ENCODE peak calls at places on chromosomes 5 and 9, in eight cellular contexts. One of them, this sample, is unnamed.

GRCh38 chr5:140883927-140884697 is 2.2 kb downstream of the PCDHA13 start:
- DNase-seq in smooth muscle cell of the brain vasculature: no peak
- DNase-seq in stimulated activated CD4-positive, alpha-beta T cell treated with anti-CD3 and anti-CD28 coated beads, Interleukin-4, amount 100 ng/mL, for 24 hours: no peak
- DNase-seq in AG04450: no peak
- DNase-seq in adipocyte: no peak
- DNase-seq in AG09309: no peak
- DNase-seq in Peyer's patch: no peak
- DNase-seq in IMR-90: no peak
- DNase-seq in this sample: no peak

GRCh38 chr5:154447074-154447725 is 1.4 kb downstream of the SAP30L start:
- DNase-seq in AG09309: no peak
- DNase-seq in Peyer's patch: no peak
- DNase-seq in IMR-90: no peak
- DNase-seq in AG04450: no peak
- DNase-seq in smooth muscle cell of the brain vasculature: no peak
- DNase-seq in adipocyte: no peak
- DNase-seq in stimulated activated CD4-positive, alpha-beta T cell treated with anti-CD3 and anti-CD28 coated beads, Interleukin-4, amount 100 ng/mL, for 24 hours: no peak
- DNase-seq in this sample: no peak

GRCh38 chr5:145245354-145245753 is 589.8 kb downstream of the PRELID2 start:
- DNase-seq in adipocyte: peak; percentile 31
- DNase-seq in smooth muscle cell of the brain vasculature: no peak
- DNase-seq in stimulated activated CD4-positive, alpha-beta T cell treated with anti-CD3 and anti-CD28 coated beads, Interleukin-4, amount 100 ng/mL, for 24 hours: no peak
- DNase-seq in AG04450: no peak
- DNase-seq in IMR-90: peak; percentile 11
- DNase-seq in Peyer's patch: no peak
- DNase-seq in AG09309: no peak
- DNase-seq in this sample: no peak

GRCh38 chr5:140547508-140548299 is at the start of gene EIF4EBP3:
- DNase-seq in AG04450: peak; percentile 90
- DNase-seq in stimulated activated CD4-positive, alpha-beta T cell treated with anti-CD3 and anti-CD28 coated beads, Interleukin-4, amount 100 ng/mL, for 24 hours: peak; percentile 88
- DNase-seq in IMR-90: peak; percentile 95
- DNase-seq in Peyer's patch: peak; percentile 89
- DNase-seq in smooth muscle cell of the brain vasculature: peak; percentile 87
- DNase-seq in adipocyte: peak; percentile 98
- DNase-seq in AG09309: peak; percentile 83
- DNase-seq in this sample: peak; percentile 91

GRCh38 chr5:147760086-147760485 is 22.4 kb downstream of the JAKMIP2 start:
- DNase-seq in Peyer's patch: no peak
- DNase-seq in AG04450: no peak
- DNase-seq in stimulated activated CD4-positive, alpha-beta T cell treated with anti-CD3 and anti-CD28 coated beads, Interleukin-4, amount 100 ng/mL, for 24 hours: no peak
- DNase-seq in smooth muscle cell of the brain vasculature: no peak
- DNase-seq in AG09309: no peak
- DNase-seq in IMR-90: no peak
- DNase-seq in adipocyte: no peak
- DNase-seq in this sample: no peak

GRCh38 chr5:116130471-116130870 is 45.6 kb downstream of the COMMD10 start:
- DNase-seq in AG09309: peak; percentile 10
- DNase-seq in smooth muscle cell of the brain vasculature: no peak
- DNase-seq in Peyer's patch: no peak
- DNase-seq in IMR-90: peak; percentile 63
- DNase-seq in adipocyte: peak; percentile 25
- DNase-seq in stimulated activated CD4-positive, alpha-beta T cell treated with anti-CD3 and anti-CD28 coated beads, Interleukin-4, amount 100 ng/mL, for 24 hours: no peak
- DNase-seq in AG04450: no peak
- DNase-seq in this sample: no peak

GRCh38 chr9:3858961-3859360 is 333.2 kb upstream of the RFX3 start:
- DNase-seq in AG04450: no peak
- DNase-seq in smooth muscle cell of the brain vasculature: no peak
- DNase-seq in Peyer's patch: no peak
- DNase-seq in adipocyte: peak; percentile 43
- DNase-seq in IMR-90: peak; percentile 41
- DNase-seq in stimulated activated CD4-positive, alpha-beta T cell treated with anti-CD3 and anti-CD28 coated beads, Interleukin-4, amount 100 ng/mL, for 24 hours: no peak
- DNase-seq in AG09309: no peak
- DNase-seq in this sample: no peak

GRCh38 chr5:67118050-67118620 is 78.5 kb downstream of the CD180 start:
- DNase-seq in AG09309: no peak
- DNase-seq in AG04450: no peak
- DNase-seq in Peyer's patch: no peak
- DNase-seq in IMR-90: no peak
- DNase-seq in smooth muscle cell of the brain vasculature: no peak
- DNase-seq in stimulated activated CD4-positive, alpha-beta T cell treated with anti-CD3 and anti-CD28 coated beads, Interleukin-4, amount 100 ng/mL, for 24 hours: no peak
- DNase-seq in adipocyte: no peak
- DNase-seq in this sample: no peak

GRCh38 chr9:22088372-22089063 is 79.4 kb upstream of the CDKN2B start:
- DNase-seq in stimulated activated CD4-positive, alpha-beta T cell treated with anti-CD3 and anti-CD28 coated beads, Interleukin-4, amount 100 ng/mL, for 24 hours: no peak
- DNase-seq in Peyer's patch: no peak
- DNase-seq in IMR-90: no peak
- DNase-seq in AG04450: no peak
- DNase-seq in smooth muscle cell of the brain vasculature: no peak
- DNase-seq in adipocyte: no peak
- DNase-seq in AG09309: no peak
- DNase-seq in this sample: no peak

GRCh38 chr5:169763437-169764301 is 126.6 kb downstream of the DOCK2 start:
- DNase-seq in AG09309: no peak
- DNase-seq in AG04450: no peak
- DNase-seq in adipocyte: peak; percentile 19
- DNase-seq in Peyer's patch: no peak
- DNase-seq in stimulated activated CD4-positive, alpha-beta T cell treated with anti-CD3 and anti-CD28 coated beads, Interleukin-4, amount 100 ng/mL, for 24 hours: no peak
- DNase-seq in IMR-90: peak; percentile 36
- DNase-seq in smooth muscle cell of the brain vasculature: no peak
- DNase-seq in this sample: no peak

GRCh38 chr5:177496111-177497010 is 1.0 kb downstream of the PDLIM7 start:
- DNase-seq in smooth muscle cell of the brain vasculature: no peak
- DNase-seq in IMR-90: peak; percentile 94
- DNase-seq in AG09309: peak; percentile 74
- DNase-seq in stimulated activated CD4-positive, alpha-beta T cell treated with anti-CD3 and anti-CD28 coated beads, Interleukin-4, amount 100 ng/mL, for 24 hours: no peak
- DNase-seq in adipocyte: peak; percentile 97
- DNase-seq in AG04450: peak; percentile 92
- DNase-seq in Peyer's patch: no peak
- DNase-seq in this sample: peak; percentile 38

GRCh38 chr9:127847155-127847463 is 7.3 kb downstream of the ENG start:
- DNase-seq in AG04450: no peak
- DNase-seq in smooth muscle cell of the brain vasculature: no peak
- DNase-seq in stimulated activated CD4-positive, alpha-beta T cell treated with anti-CD3 and anti-CD28 coated beads, Interleukin-4, amount 100 ng/mL, for 24 hours: no peak
- DNase-seq in IMR-90: no peak
- DNase-seq in adipocyte: no peak
- DNase-seq in AG09309: no peak
- DNase-seq in Peyer's patch: no peak
- DNase-seq in this sample: no peak

GRCh38 chr5:73596705-73597328 is 29.2 kb upstream of the ARHGEF28 start:
- DNase-seq in Peyer's patch: no peak
- DNase-seq in AG09309: no peak
- DNase-seq in stimulated activated CD4-positive, alpha-beta T cell treated with anti-CD3 and anti-CD28 coated beads, Interleukin-4, amount 100 ng/mL, for 24 hours: peak; percentile 14
- DNase-seq in IMR-90: peak; percentile 20
- DNase-seq in smooth muscle cell of the brain vasculature: no peak
- DNase-seq in AG04450: no peak
- DNase-seq in adipocyte: peak; percentile 22
- DNase-seq in this sample: no peak

GRCh38 chr9:96491880-96492525 is 42.0 kb downstream of the HABP4 start:
- DNase-seq in AG09309: no peak
- DNase-seq in stimulated activated CD4-positive, alpha-beta T cell treated with anti-CD3 and anti-CD28 coated beads, Interleukin-4, amount 100 ng/mL, for 24 hours: no peak
- DNase-seq in AG04450: no peak
- DNase-seq in adipocyte: no peak
- DNase-seq in Peyer's patch: no peak
- DNase-seq in smooth muscle cell of the brain vasculature: no peak
- DNase-seq in IMR-90: no peak
- DNase-seq in this sample: no peak

GRCh38 chr5:170643591-170643990 is 139.8 kb downstream of the KCNIP1 start:
- DNase-seq in Peyer's patch: no peak
- DNase-seq in adipocyte: no peak
- DNase-seq in stimulated activated CD4-positive, alpha-beta T cell treated with anti-CD3 and anti-CD28 coated beads, Interleukin-4, amount 100 ng/mL, for 24 hours: no peak
- DNase-seq in AG09309: no peak
- DNase-seq in AG04450: no peak
- DNase-seq in IMR-90: no peak
- DNase-seq in smooth muscle cell of the brain vasculature: no peak
- DNase-seq in this sample: no peak

GRCh38 chr5:123951204-123951977 is 439.4 kb downstream of the CSNK1G3 start:
- DNase-seq in AG09309: peak; percentile 88
- DNase-seq in IMR-90: peak; percentile 96
- DNase-seq in AG04450: peak; percentile 86
- DNase-seq in smooth muscle cell of the brain vasculature: peak; percentile 74
- DNase-seq in Peyer's patch: no peak
- DNase-seq in stimulated activated CD4-positive, alpha-beta T cell treated with anti-CD3 and anti-CD28 coated beads, Interleukin-4, amount 100 ng/mL, for 24 hours: no peak
- DNase-seq in adipocyte: peak; percentile 95
- DNase-seq in this sample: no peak

GRCh38 chr5:25119654-25120053 is 474.9 kb upstream of the CDH10 start:
- DNase-seq in IMR-90: no peak
- DNase-seq in AG04450: no peak
- DNase-seq in Peyer's patch: no peak
- DNase-seq in AG09309: no peak
- DNase-seq in stimulated activated CD4-positive, alpha-beta T cell treated with anti-CD3 and anti-CD28 coated beads, Interleukin-4, amount 100 ng/mL, for 24 hours: no peak
- DNase-seq in adipocyte: peak; percentile 1
- DNase-seq in smooth muscle cell of the brain vasculature: no peak
- DNase-seq in this sample: no peak

GRCh38 chr5:132262882-132263547 is 5.5 kb downstream of the PDLIM4 start:
- DNase-seq in adipocyte: peak; percentile 51
- DNase-seq in Peyer's patch: no peak
- DNase-seq in smooth muscle cell of the brain vasculature: no peak
- DNase-seq in AG09309: no peak
- DNase-seq in IMR-90: no peak
- DNase-seq in stimulated activated CD4-positive, alpha-beta T cell treated with anti-CD3 and anti-CD28 coated beads, Interleukin-4, amount 100 ng/mL, for 24 hours: no peak
- DNase-seq in AG04450: no peak
- DNase-seq in this sample: no peak

GRCh38 chr5:177444106-177445051 is 2.2 kb upstream of the PRR7 start:
- DNase-seq in smooth muscle cell of the brain vasculature: no peak
- DNase-seq in IMR-90: no peak
- DNase-seq in AG09309: no peak
- DNase-seq in adipocyte: no peak
- DNase-seq in AG04450: no peak
- DNase-seq in stimulated activated CD4-positive, alpha-beta T cell treated with anti-CD3 and anti-CD28 coated beads, Interleukin-4, amount 100 ng/mL, for 24 hours: peak; percentile 8
- DNase-seq in Peyer's patch: no peak
- DNase-seq in this sample: peak; percentile 44